ENCODE peak calls at places on chromosomes 4 and X, in five cellular contexts. G is HepG2, A is K562, V is NB4, C is A549. B is an unnamed sample.

GRCh38 chr4:86472377-86473019 is 112.6 kb upstream of the MAPK10 start:
- DNase-seq in A (no peak), V (peak; percentile 12), C (no peak), G (no peak), B (no peak)

GRCh38 chrX:106802388-106803275 is at the start of gene TBC1D8B:
- DNase-seq in A (peak; percentile 56), V (peak; percentile 4), G (peak; percentile 89), C (peak; percentile 89), B (peak; percentile 50)

GRCh38 chr4:109444182-109444844 is 10.7 kb downstream of the SEC24B start:
- DNase-seq in C (no peak), G (no peak), V (no peak), A (no peak), B (no peak)

GRCh38 chr4:8248091-8248490 is 21.5 kb upstream of the HTRA3 start:
- DNase-seq in C (peak; percentile 85), V (no peak), G (no peak), A (no peak), B (no peak)

GRCh38 chrX:86121916-86122315 is 26.3 kb upstream of the DACH2 start:
- DNase-seq in V (no peak), C (no peak), A (peak; percentile 0), G (no peak), B (no peak)

GRCh38 chrX:128781506-128781905 is 729.3 kb upstream of the ACTRT1 start:
- DNase-seq in A (peak; percentile 1), V (peak; percentile 33), G (peak; percentile 34), C (peak; percentile 44), B (no peak)

GRCh38 chrX:46599051-46599560 is 25.5 kb downstream of the CHST7 start:
- DNase-seq in A (no peak), C (no peak), V (no peak), G (no peak), B (no peak)

GRCh38 chrX:143621276-143621675 is 14.6 kb downstream of the SLITRK4 start:
- DNase-seq in A (no peak), V (no peak), C (no peak), G (no peak), B (no peak)

GRCh38 chr4:160523236-160523635 is 1420.4 kb downstream of the RAPGEF2 start:
- DNase-seq in G (no peak), C (peak; percentile 30), V (no peak), A (no peak), B (no peak)

GRCh38 chr4:145937990-145938611 is 522 bp downstream of the ZNF827 start:
- DNase-seq in C (peak; percentile 15), V (peak; percentile 3), G (no peak), A (no peak), B (no peak)

GRCh38 chr4:142191901-142192300 is 555.5 kb downstream of the IL15 start:
- DNase-seq in V (no peak), G (no peak), C (no peak), A (no peak), B (no peak)

GRCh38 chr4:72312032-72312650 is 256.9 kb downstream of the ADAMTS3 start:
- DNase-seq in C (peak; percentile 40), V (no peak), G (peak; percentile 1), A (no peak), B (no peak)

GRCh38 chr4:15161439-15161838 is 159.2 kb downstream of the CPEB2 start:
- DNase-seq in G (no peak), A (no peak), V (no peak), C (no peak), B (no peak)

GRCh38 chrX:29872831-29873230 is 342.5 kb upstream of the MAGEB2 start:
- DNase-seq in G (no peak), C (no peak), V (no peak), A (no peak), B (no peak)

GRCh38 chr4:87886083-87886482 is 53.3 kb downstream of the MEPE start:
- DNase-seq in C (no peak), G (no peak), A (no peak), V (no peak), B (no peak)

GRCh38 chr4:73726000-73726399 is 14.4 kb upstream of the CXCL8 start:
- DNase-seq in V (no peak), G (no peak), C (peak; percentile 75), A (no peak), B (no peak)

GRCh38 chrX:12411831-12412230 is 273.6 kb downstream of the FRMPD4 start:
- DNase-seq in V (no peak), C (no peak), A (no peak), G (no peak), B (no peak)

GRCh38 chr4:156515295-156515694 is 456.3 kb downstream of the PDGFC start:
- DNase-seq in A (no peak), G (no peak), C (no peak), V (peak; percentile 16), B (no peak)

GRCh38 chr4:139450586-139450985 is 3.3 kb upstream of the RAB33B start:
- DNase-seq in V (no peak), G (peak; percentile 35), C (no peak), A (no peak), B (no peak)

GRCh38 chr4:70768301-70768948 is 46.7 kb downstream of the RUFY3 start:
- DNase-seq in C (no peak), A (no peak), V (no peak), G (no peak), B (no peak)

GRCh38 chrX:45428816-45429215 is 228.1 kb upstream of the DIPK2B start:
- DNase-seq in G (no peak), C (no peak), A (no peak), V (no peak), B (no peak)

GRCh38 chrX:134803551-134804183 is 145.4 kb upstream of the PLAC1 start:
- DNase-seq in A (peak; percentile 67), C (no peak), V (peak; percentile 52), G (peak; percentile 31), B (no peak)

GRCh38 chrX:17413228-17413627 is 38.2 kb downstream of the NHS start:
- DNase-seq in C (peak; percentile 29), A (no peak), G (no peak), V (no peak), B (no peak)

GRCh38 chrX:105823092-105823454 is 734 bp downstream of the NRK start:
- DNase-seq in C (no peak), V (no peak), G (no peak), A (no peak), B (no peak)

GRCh38 chr4:146235654-146236570 is 21.6 kb downstream of the REELD1 start:
- DNase-seq in A (no peak), V (peak; percentile 2), C (no peak), G (no peak), B (no peak)

GRCh38 chr4:61426229-61426628 is 226.1 kb downstream of the ADGRL3 start:
- DNase-seq in C (no peak), G (no peak), V (no peak), A (no peak), B (no peak)

GRCh38 chr4:3877868-3878267 is 111.7 kb downstream of the ADRA2C start:
- DNase-seq in V (no peak), C (no peak), G (no peak), A (no peak), B (no peak)

GRCh38 chr4:3877236-3877635 is 111.1 kb downstream of the ADRA2C start:
- DNase-seq in A (no peak), G (no peak), C (no peak), V (no peak), B (no peak)

GRCh38 chr4:3878678-3879077 is 112.5 kb downstream of the ADRA2C start:
- DNase-seq in V (no peak), C (no peak), G (no peak), A (no peak), B (no peak)

GRCh38 chr4:3879681-3880594 is 113.8 kb downstream of the ADRA2C start:
- DNase-seq in A (no peak), V (peak; percentile 2), G (no peak), C (no peak), B (no peak)

GRCh38 chr4:3880595-3881120 is 114.5 kb downstream of the ADRA2C start:
- DNase-seq in C (peak; percentile 57), A (peak; percentile 77), V (peak; percentile 85), G (peak; percentile 56), B (no peak)
- TF ChIP-seq MYC in C (no peak), A (no peak), V (no peak), G (no peak), B (no peak)

DNA sequence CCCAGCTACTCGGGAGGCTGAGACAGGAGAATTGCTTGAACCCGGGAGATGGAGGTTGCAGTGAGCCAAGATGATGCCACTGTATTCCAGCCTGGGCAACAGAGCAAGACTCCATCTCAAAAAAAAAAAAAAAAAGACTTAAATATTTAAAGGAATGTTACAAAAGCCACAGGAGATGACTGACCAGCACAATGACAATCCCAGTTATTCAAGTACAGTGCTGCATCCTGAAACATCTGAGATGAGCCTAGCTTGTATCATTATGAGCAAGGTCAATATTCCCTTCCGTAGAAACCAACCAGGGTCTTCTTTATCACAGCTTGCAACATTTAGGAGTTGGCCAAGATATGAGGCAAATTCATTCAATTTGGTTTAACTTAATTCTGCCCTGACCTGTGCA is 38.6 kb downstream of the LNX1 start:
- DNase-seq in G (no peak), C (no peak), V (no peak), A (no peak), B (no peak)
- TF ChIP-seq MYC in G (no peak), C (no peak), V (no peak), A (no peak), B (no peak)

GRCh38 chr4:69649629-69650028 is 3.4 kb downstream of the UGT2A1 start:
- DNase-seq in C (no peak), A (peak; percentile 11), V (no peak), G (no peak), B (no peak)

GRCh38 chr4:69650872-69651271 is 2.2 kb downstream of the UGT2A1 start:
- DNase-seq in C (no peak), A (no peak), V (no peak), G (no peak), B (no peak)

GRCh38 chr4:69649207-69649606 is 3.8 kb downstream of the UGT2A1 start:
- DNase-seq in A (no peak), G (no peak), V (no peak), C (no peak), B (no peak)

GRCh38 chr4:69656653-69657158 is 3.7 kb upstream of the UGT2A1 start:
- DNase-seq in V (no peak), G (no peak), A (no peak), C (no peak), B (no peak)

DNA sequence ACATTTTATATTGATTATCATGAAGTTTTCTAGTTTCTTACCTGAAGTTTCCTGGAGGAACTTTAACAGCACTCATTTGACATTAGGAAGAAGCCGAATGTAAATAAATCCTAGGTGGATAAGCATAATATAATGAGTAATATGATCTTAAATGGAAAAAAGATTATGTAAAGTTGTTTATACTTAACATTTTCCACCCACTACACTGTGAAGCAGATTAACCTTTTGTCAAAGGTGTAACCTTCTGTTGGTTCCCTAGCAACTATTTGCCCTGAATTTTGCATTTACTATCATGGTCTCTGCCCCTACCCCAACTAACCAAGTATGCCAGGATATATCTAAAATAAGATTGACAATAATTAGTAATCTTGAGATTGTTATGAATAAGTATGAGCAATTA is at the start of gene UGT2A1:
- DNase-seq in C (no peak), V (no peak), A (no peak), G (no peak), B (no peak)
- TF ChIP-seq MYC in C (no peak), V (no peak), A (no peak), G (no peak), B (no peak)

GRCh38 chr4:99564921-99565320 is 1.1 kb upstream of the TRMT10A start:
- DNase-seq in A (no peak), G (no peak), C (no peak), V (no peak), B (no peak)
- TF ChIP-seq MYC in A (no peak), G (no peak), C (no peak), V (no peak), B (no peak)

GRCh38 chr4:153788064-153788418 is 842 bp downstream of the SFRP2 start:
- DNase-seq in A (no peak), G (no peak), C (no peak), V (no peak), B (no peak)
- TF ChIP-seq MYC in A (no peak), G (no peak), C (no peak), V (no peak), B (no peak)